ENCODE peak calls at places on chromosomes 11 and 22, in four cellular contexts. X, J, R and Z are unnamed samples.

GRCh38 chr11:73931039-73931645 is 19.7 kb upstream of the DNAJB13 start:
- DNase-seq in X (no peak), R (peak; percentile 85), J (no peak), Z (peak; percentile 67)

GRCh38 chr22:17120711-17121234 is 387 bp downstream of the TMEM121B start:
- DNase-seq in J (no peak), X (no peak), R (no peak), Z (peak; percentile 34)

GRCh38 chr11:62372871-62373270 is 35.6 kb downstream of the ASRGL1 start:
- DNase-seq in J (no peak), X (no peak), R (no peak), Z (no peak)

GRCh38 chr11:103652013-103652412 is 384.4 kb upstream of the DDI1 start:
- DNase-seq in J (no peak), R (peak; percentile 52), X (no peak), Z (no peak)

GRCh38 chr11:114132944-114133394 is 73.5 kb downstream of the ZBTB16 start:
- DNase-seq in X (no peak), R (peak; percentile 88), J (peak; percentile 62), Z (no peak)

GRCh38 chr11:64225608-64226506 is at the start of the genes NUDT22 and TRPT1:
- DNase-seq in R (peak; percentile 88), J (peak; percentile 93), X (peak; percentile 85), Z (peak; percentile 95)

GRCh38 chr11:85348945-85349344 is 278.2 kb downstream of the DLG2 start:
- DNase-seq in J (no peak), X (no peak), R (no peak), Z (no peak)

GRCh38 chr11:26319906-26320305 is 12.0 kb upstream of the ANO3 start:
- DNase-seq in J (no peak), X (no peak), R (no peak), Z (peak; percentile 67)

GRCh38 chr11:69172674-69173073 is 16.9 kb downstream of the SMIM38 start:
- DNase-seq in J (no peak), R (peak; percentile 28), X (no peak), Z (no peak)

GRCh38 chr11:44592125-44592643 is 26.7 kb downstream of the CD82 start:
- DNase-seq in J (peak; percentile 39), R (no peak), X (peak; percentile 48), Z (peak; percentile 20)

GRCh38 chr11:44333271-44334218 is 23.6 kb upstream of the ALX4 start:
- DNase-seq in X (no peak), J (no peak), R (no peak), Z (no peak)

GRCh38 chr11:57680552-57680874 is 12.6 kb downstream of the ZDHHC5 start:
- DNase-seq in R (peak; percentile 38), J (no peak), X (no peak), Z (peak; percentile 15)

GRCh38 chr11:94017446-94017845 is 3.7 kb upstream of the HEPHL1 start:
- DNase-seq in J (no peak), R (peak; percentile 97), X (no peak), Z (no peak)

GRCh38 chr11:96306933-96307747 is 35.9 kb downstream of the MAML2 start:
- DNase-seq in X (peak; percentile 54), R (peak; percentile 100), J (peak; percentile 73), Z (peak; percentile 99)
- H3K4me1 ChIP-seq in X (peaks cover 31% of the 10 kb centered on the region), R (peaks cover 90% of the 10 kb centered on the region), J (peaks cover 12% of the 10 kb centered on the region), Z (peaks cover 93% of the 10 kb centered on the region)

GRCh38 chr11:14418801-14419417 is 59.9 kb upstream of the RRAS2 start:
- DNase-seq in R (peak; percentile 75), X (no peak), J (no peak), Z (peak; percentile 24)
- H3K4me1 ChIP-seq in R (peaks cover 32% of the 10 kb centered on the region), X (peaks cover 22% of the 10 kb centered on the region), J (peaks cover 6% of the 10 kb centered on the region), Z (peaks cover 68% of the 10 kb centered on the region)

GRCh38 chr22:45238431-45239377 is 2.0 kb downstream of the KIAA0930 start:
- DNase-seq in J (no peak), R (no peak), X (no peak), Z (no peak)
- H3K4me1 ChIP-seq in J (no peaks in the 10 kb centered on the region), R (peaks cover 20% of the 10 kb centered on the region), X (peaks cover 8% of the 10 kb centered on the region), Z (peaks cover 7% of the 10 kb centered on the region)

GRCh38 chr11:14310696-14311095 is 48.3 kb downstream of the RRAS2 start:
- DNase-seq in X (no peak), J (no peak), R (no peak), Z (peak; percentile 62)

GRCh38 chr11:14309425-14310192 is 49.4 kb downstream of the RRAS2 start:
- DNase-seq in J (no peak), R (no peak), X (no peak), Z (no peak)

GRCh38 chr11:14308897-14309387 is 50.0 kb downstream of the RRAS2 start:
- DNase-seq in R (no peak), X (no peak), J (no peak), Z (no peak)

GRCh38 chr11:14306481-14306880 is 52.5 kb downstream of the RRAS2 start:
- DNase-seq in R (peak; percentile 30), X (no peak), J (no peak), Z (no peak)

DNA sequence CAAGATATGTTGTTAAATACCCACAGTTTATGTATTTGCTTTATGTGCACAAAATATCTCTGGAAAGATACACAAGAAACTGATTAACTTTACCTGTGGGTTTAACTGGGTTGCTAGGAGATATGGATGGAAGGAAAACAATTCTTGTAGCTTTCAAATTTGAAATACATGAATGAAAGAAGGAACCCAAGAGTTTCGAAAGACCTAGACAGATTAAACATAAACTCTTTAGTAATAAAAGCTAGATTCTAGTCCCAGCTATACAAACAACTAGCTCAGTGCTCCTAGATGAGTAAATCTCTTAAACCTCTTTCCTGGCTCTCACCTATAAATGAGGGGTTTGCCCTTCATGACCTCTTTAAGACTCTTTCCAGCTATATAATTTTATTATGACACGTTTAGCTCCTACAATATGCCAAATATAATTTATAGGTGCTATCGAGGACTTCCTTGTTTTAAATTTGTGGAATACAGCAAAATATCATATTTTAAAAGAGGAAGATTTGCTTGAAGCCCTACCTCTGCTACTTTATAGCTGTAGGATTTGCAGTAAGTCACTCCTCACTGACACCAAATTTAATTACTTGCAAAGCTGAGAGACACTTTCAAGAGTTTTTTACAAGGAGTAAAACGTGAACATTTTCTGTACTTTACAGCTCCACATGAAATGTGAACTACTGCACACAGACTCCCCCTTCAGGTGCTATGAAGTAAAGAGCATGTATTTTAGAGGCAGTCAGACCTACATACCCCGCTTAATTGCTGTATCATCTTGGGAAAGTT is 50.7 kb downstream of the RRAS2 start:
- DNase-seq in R (peak; percentile 62), J (no peak), X (no peak), Z (peak; percentile 72)
- H3K4me1 ChIP-seq in R (peaks cover 36% of the 10 kb centered on the region), J (peaks cover 6% of the 10 kb centered on the region), X (peaks cover 37% of the 10 kb centered on the region), Z (peaks cover 54% of the 10 kb centered on the region)

DNA sequence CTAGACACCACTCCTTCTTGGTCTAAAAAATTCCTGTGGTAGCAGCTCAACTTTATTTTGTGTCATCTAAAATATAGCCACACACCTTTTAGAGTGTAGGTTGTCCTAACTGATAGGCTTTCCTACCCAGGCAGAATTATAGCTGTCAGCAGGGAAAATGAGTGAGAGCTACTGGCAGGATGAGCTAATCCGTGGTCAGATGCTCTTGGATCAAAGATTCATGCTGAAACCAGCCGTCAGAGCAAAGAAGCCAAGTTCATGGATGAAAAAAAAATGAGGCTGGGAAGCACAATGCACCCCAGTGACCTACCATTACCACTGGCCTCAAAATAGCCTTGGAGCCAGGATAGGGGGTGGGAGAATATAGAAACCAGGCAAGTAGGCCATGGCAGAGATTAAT is 113.1 kb upstream of the BLID start:
- DNase-seq in J (no peak), X (no peak), R (no peak), Z (no peak)
- H3K4me1 ChIP-seq in J (no peaks in the 10 kb centered on the region), X (peaks cover 18% of the 10 kb centered on the region), R (peaks cover 4% of the 10 kb centered on the region), Z (peaks cover 4% of the 10 kb centered on the region)

GRCh38 chr22:38952382-38952993 is 4.9 kb upstream of the APOBEC3A start:
- DNase-seq in X (no peak), J (no peak), R (no peak), Z (no peak)
- H3K4me1 ChIP-seq in X (no peaks in the 10 kb centered on the region), J (no peaks in the 10 kb centered on the region), R (no peaks in the 10 kb centered on the region), Z (peaks cover 8% of the 10 kb centered on the region)

DNA sequence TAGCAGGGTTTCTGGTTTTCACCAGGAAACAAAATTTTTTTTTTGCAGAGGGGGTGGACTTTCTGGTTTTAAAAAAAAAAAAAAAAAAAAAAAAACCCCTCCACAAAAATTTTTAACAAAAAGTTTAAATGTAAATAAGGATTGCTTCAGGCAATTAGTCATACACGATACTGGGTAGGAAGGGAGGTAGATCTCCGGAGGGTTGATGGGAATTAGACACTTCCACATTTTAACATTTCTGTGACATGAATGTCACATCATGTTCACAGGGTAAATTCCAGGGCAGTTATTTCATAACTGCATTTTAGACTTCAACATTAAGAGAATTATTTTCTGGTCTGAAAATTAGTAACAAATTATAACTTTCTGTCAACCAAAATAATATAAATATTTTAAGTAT is 15.9 kb downstream of the NUP98 start:
- DNase-seq in X (no peak), R (peak; percentile 50), J (no peak), Z (peak; percentile 61)
- H3K4me1 ChIP-seq in X (peaks cover 24% of the 10 kb centered on the region), R (peaks cover 13% of the 10 kb centered on the region), J (no peaks in the 10 kb centered on the region), Z (peaks cover 13% of the 10 kb centered on the region)